ENCODE peak calls at places on chromosome 14, in four cellular contexts. Z, N, D and Q are unnamed samples.

GRCh38 chr14:45364565-45364964 is 111.6 kb upstream of the MIS18BP1 start:
- DNase-seq in Z (no peak), N (no peak), D (no peak), Q (no peak)

GRCh38 chr14:79581912-79582576 is 629.3 kb downstream of the DIO2 start:
- DNase-seq in Z (no peak), N (no peak), D (no peak), Q (no peak)

GRCh38 chr14:76908834-76909233 is 82.6 kb downstream of the LRRC74A start:
- DNase-seq in Z (no peak), N (no peak), D (peak), Q (no peak)

GRCh38 chr14:86639146-86639545 is 1109.2 kb downstream of the FLRT2 start:
- DNase-seq in Z (no peak), N (no peak), D (no peak), Q (no peak)

GRCh38 chr14:76237349-76237990 is 85.7 kb downstream of the GPATCH2L start:
- DNase-seq in Z (no peak), N (no peak), D (no peak), Q (no peak)

GRCh38 chr14:76305474-76305826 is 70.5 kb upstream of the ESRRB start:
- DNase-seq in Z (no peak), N (no peak), D (no peak), Q (no peak)

GRCh38 chr14:104708606-104709268 is 15.3 kb upstream of the ADSS1 start:
- DNase-seq in Z (peak), N (peak), D (peak), Q (peak)

GRCh38 chr14:104442107-104442551 is 137.4 kb upstream of the C14orf180 start:
- DNase-seq in Z (no peak), N (no peak), D (no peak), Q (no peak)

GRCh38 chr14:61488417-61488816 is 167.0 kb downstream of the PRKCH start:
- DNase-seq in Z (no peak), N (no peak), D (no peak), Q (no peak)

GRCh38 chr14:105047283-105048016 is 17.8 kb downstream of the GPR132 start:
- DNase-seq in Z (no peak), N (no peak), D (no peak), Q (no peak)